ENCODE peak calls at places on chromosomes 6 and 20, in five cellular contexts. One of them, this sample, is unnamed.

GRCh38 chr6:29211488-29211887 is 40.8 kb downstream of the OR2J2 start:
- DNase-seq in activated CD4-positive, alpha-beta T cell treated with anti-CD3 and anti-CD28 coated beads, Interleukin-2, amount 50 U/mL, for 48 hours: no peak
- DNase-seq in uterus: no peak
- DNase-seq in fibroblast of lung: no peak
- DNase-seq in activated naive CD8-positive, alpha-beta T cell treated with anti-CD3 and anti-CD28 coated beads, Interleukin-2, amount 50 U/mL, for 24 hours: no peak
- DNase-seq in this sample: no peak

GRCh38 chr6:53179961-53180651 is 31.5 kb upstream of the GCM1 start:
- DNase-seq in activated CD4-positive, alpha-beta T cell treated with anti-CD3 and anti-CD28 coated beads, Interleukin-2, amount 50 U/mL, for 48 hours: no peak
- DNase-seq in uterus: no peak
- DNase-seq in fibroblast of lung: peak
- DNase-seq in activated naive CD8-positive, alpha-beta T cell treated with anti-CD3 and anti-CD28 coated beads, Interleukin-2, amount 50 U/mL, for 24 hours: peak
- DNase-seq in this sample: no peak

GRCh38 chr20:44910690-44911262 is 916 bp downstream of the PABPC1L start:
- DNase-seq in activated CD4-positive, alpha-beta T cell treated with anti-CD3 and anti-CD28 coated beads, Interleukin-2, amount 50 U/mL, for 48 hours: no peak
- DNase-seq in uterus: no peak
- DNase-seq in fibroblast of lung: no peak
- DNase-seq in activated naive CD8-positive, alpha-beta T cell treated with anti-CD3 and anti-CD28 coated beads, Interleukin-2, amount 50 U/mL, for 24 hours: no peak
- DNase-seq in this sample: peak

GRCh38 chr6:3872370-3872854 is 23.2 kb downstream of the FAM50B start:
- DNase-seq in activated CD4-positive, alpha-beta T cell treated with anti-CD3 and anti-CD28 coated beads, Interleukin-2, amount 50 U/mL, for 48 hours: no peak
- DNase-seq in uterus: no peak
- DNase-seq in fibroblast of lung: no peak
- DNase-seq in activated naive CD8-positive, alpha-beta T cell treated with anti-CD3 and anti-CD28 coated beads, Interleukin-2, amount 50 U/mL, for 24 hours: no peak
- DNase-seq in this sample: no peak

GRCh38 chr6:109840796-109841195 is 137.3 kb upstream of the GPR6 start:
- DNase-seq in activated CD4-positive, alpha-beta T cell treated with anti-CD3 and anti-CD28 coated beads, Interleukin-2, amount 50 U/mL, for 48 hours: no peak
- DNase-seq in uterus: no peak
- DNase-seq in fibroblast of lung: no peak
- DNase-seq in activated naive CD8-positive, alpha-beta T cell treated with anti-CD3 and anti-CD28 coated beads, Interleukin-2, amount 50 U/mL, for 24 hours: no peak
- DNase-seq in this sample: no peak

GRCh38 chr20:45896641-45897161 is 5.6 kb downstream of the CTSA start:
- DNase-seq in activated CD4-positive, alpha-beta T cell treated with anti-CD3 and anti-CD28 coated beads, Interleukin-2, amount 50 U/mL, for 48 hours: no peak
- DNase-seq in uterus: no peak
- DNase-seq in fibroblast of lung: no peak
- DNase-seq in activated naive CD8-positive, alpha-beta T cell treated with anti-CD3 and anti-CD28 coated beads, Interleukin-2, amount 50 U/mL, for 24 hours: no peak
- DNase-seq in this sample: no peak

GRCh38 chr6:155274533-155274932 is 10.7 kb downstream of the CLDN20 start:
- DNase-seq in activated CD4-positive, alpha-beta T cell treated with anti-CD3 and anti-CD28 coated beads, Interleukin-2, amount 50 U/mL, for 48 hours: no peak
- DNase-seq in uterus: no peak
- DNase-seq in fibroblast of lung: peak
- DNase-seq in activated naive CD8-positive, alpha-beta T cell treated with anti-CD3 and anti-CD28 coated beads, Interleukin-2, amount 50 U/mL, for 24 hours: no peak
- DNase-seq in this sample: no peak

GRCh38 chr6:161748535-161749386 is 474.9 kb upstream of the AGPAT4 start:
- DNase-seq in activated CD4-positive, alpha-beta T cell treated with anti-CD3 and anti-CD28 coated beads, Interleukin-2, amount 50 U/mL, for 48 hours: peak
- DNase-seq in uterus: no peak
- DNase-seq in fibroblast of lung: peak
- DNase-seq in activated naive CD8-positive, alpha-beta T cell treated with anti-CD3 and anti-CD28 coated beads, Interleukin-2, amount 50 U/mL, for 24 hours: peak
- DNase-seq in this sample: peak

GRCh38 chr20:47263502-47264084 is 92.9 kb downstream of the ZMYND8 start:
- DNase-seq in activated CD4-positive, alpha-beta T cell treated with anti-CD3 and anti-CD28 coated beads, Interleukin-2, amount 50 U/mL, for 48 hours: no peak
- DNase-seq in uterus: no peak
- DNase-seq in fibroblast of lung: peak
- DNase-seq in activated naive CD8-positive, alpha-beta T cell treated with anti-CD3 and anti-CD28 coated beads, Interleukin-2, amount 50 U/mL, for 24 hours: no peak
- DNase-seq in this sample: no peak

GRCh38 chr20:34299925-34300806 is 3.0 kb downstream of the AHCY start:
- DNase-seq in activated CD4-positive, alpha-beta T cell treated with anti-CD3 and anti-CD28 coated beads, Interleukin-2, amount 50 U/mL, for 48 hours: no peak
- DNase-seq in uterus: no peak
- DNase-seq in fibroblast of lung: no peak
- DNase-seq in activated naive CD8-positive, alpha-beta T cell treated with anti-CD3 and anti-CD28 coated beads, Interleukin-2, amount 50 U/mL, for 24 hours: no peak
- DNase-seq in this sample: no peak

GRCh38 chr6:22570185-22570551 is 802 bp downstream of the HDGFL1 start:
- DNase-seq in activated CD4-positive, alpha-beta T cell treated with anti-CD3 and anti-CD28 coated beads, Interleukin-2, amount 50 U/mL, for 48 hours: no peak
- DNase-seq in uterus: no peak
- DNase-seq in fibroblast of lung: no peak
- DNase-seq in activated naive CD8-positive, alpha-beta T cell treated with anti-CD3 and anti-CD28 coated beads, Interleukin-2, amount 50 U/mL, for 24 hours: no peak
- DNase-seq in this sample: no peak

GRCh38 chr20:20520776-20521175 is 152.9 kb downstream of the INSM1 start:
- DNase-seq in activated CD4-positive, alpha-beta T cell treated with anti-CD3 and anti-CD28 coated beads, Interleukin-2, amount 50 U/mL, for 48 hours: no peak
- DNase-seq in uterus: no peak
- DNase-seq in fibroblast of lung: peak
- DNase-seq in activated naive CD8-positive, alpha-beta T cell treated with anti-CD3 and anti-CD28 coated beads, Interleukin-2, amount 50 U/mL, for 24 hours: no peak
- DNase-seq in this sample: no peak

GRCh38 chr6:113856571-113857564 is at the start of gene MARCKS:
- DNase-seq in activated CD4-positive, alpha-beta T cell treated with anti-CD3 and anti-CD28 coated beads, Interleukin-2, amount 50 U/mL, for 48 hours: peak
- DNase-seq in uterus: peak
- DNase-seq in fibroblast of lung: peak
- DNase-seq in activated naive CD8-positive, alpha-beta T cell treated with anti-CD3 and anti-CD28 coated beads, Interleukin-2, amount 50 U/mL, for 24 hours: peak
- DNase-seq in this sample: peak

GRCh38 chr20:34045294-34045693 is 51.6 kb downstream of the RALY start:
- DNase-seq in activated CD4-positive, alpha-beta T cell treated with anti-CD3 and anti-CD28 coated beads, Interleukin-2, amount 50 U/mL, for 48 hours: no peak
- DNase-seq in uterus: peak
- DNase-seq in fibroblast of lung: no peak
- DNase-seq in activated naive CD8-positive, alpha-beta T cell treated with anti-CD3 and anti-CD28 coated beads, Interleukin-2, amount 50 U/mL, for 24 hours: no peak
- DNase-seq in this sample: peak

GRCh38 chr20:62441986-62442539 is 14.7 kb upstream of the RBBP8NL start:
- DNase-seq in activated CD4-positive, alpha-beta T cell treated with anti-CD3 and anti-CD28 coated beads, Interleukin-2, amount 50 U/mL, for 48 hours: no peak
- DNase-seq in uterus: no peak
- DNase-seq in fibroblast of lung: no peak
- DNase-seq in activated naive CD8-positive, alpha-beta T cell treated with anti-CD3 and anti-CD28 coated beads, Interleukin-2, amount 50 U/mL, for 24 hours: no peak
- DNase-seq in this sample: no peak

GRCh38 chr6:18990313-18990978 is 603.3 kb downstream of the RNF144B start:
- DNase-seq in activated CD4-positive, alpha-beta T cell treated with anti-CD3 and anti-CD28 coated beads, Interleukin-2, amount 50 U/mL, for 48 hours: peak
- DNase-seq in uterus: peak
- DNase-seq in fibroblast of lung: peak
- DNase-seq in activated naive CD8-positive, alpha-beta T cell treated with anti-CD3 and anti-CD28 coated beads, Interleukin-2, amount 50 U/mL, for 24 hours: peak
- DNase-seq in this sample: peak

GRCh38 chr6:30100585-30101422 is 12.1 kb downstream of the TRIM31 start:
- DNase-seq in activated CD4-positive, alpha-beta T cell treated with anti-CD3 and anti-CD28 coated beads, Interleukin-2, amount 50 U/mL, for 48 hours: peak
- DNase-seq in uterus: peak
- DNase-seq in fibroblast of lung: no peak
- DNase-seq in activated naive CD8-positive, alpha-beta T cell treated with anti-CD3 and anti-CD28 coated beads, Interleukin-2, amount 50 U/mL, for 24 hours: peak
- DNase-seq in this sample: no peak

GRCh38 chr20:48822879-48823385 is 4.9 kb downstream of the PREX1 start:
- DNase-seq in activated CD4-positive, alpha-beta T cell treated with anti-CD3 and anti-CD28 coated beads, Interleukin-2, amount 50 U/mL, for 48 hours: peak
- DNase-seq in uterus: no peak
- DNase-seq in fibroblast of lung: no peak
- DNase-seq in activated naive CD8-positive, alpha-beta T cell treated with anti-CD3 and anti-CD28 coated beads, Interleukin-2, amount 50 U/mL, for 24 hours: no peak
- DNase-seq in this sample: no peak

GRCh38 chr6:26218824-26219223 is 131.6 kb downstream of the HFE start:
- DNase-seq in activated CD4-positive, alpha-beta T cell treated with anti-CD3 and anti-CD28 coated beads, Interleukin-2, amount 50 U/mL, for 48 hours: no peak
- DNase-seq in uterus: no peak
- DNase-seq in fibroblast of lung: no peak
- DNase-seq in activated naive CD8-positive, alpha-beta T cell treated with anti-CD3 and anti-CD28 coated beads, Interleukin-2, amount 50 U/mL, for 24 hours: no peak
- DNase-seq in this sample: peak

GRCh38 chr6:101011165-101011564 is 130.0 kb upstream of the ASCC3 start:
- DNase-seq in activated CD4-positive, alpha-beta T cell treated with anti-CD3 and anti-CD28 coated beads, Interleukin-2, amount 50 U/mL, for 48 hours: no peak
- DNase-seq in uterus: no peak
- DNase-seq in fibroblast of lung: no peak
- DNase-seq in activated naive CD8-positive, alpha-beta T cell treated with anti-CD3 and anti-CD28 coated beads, Interleukin-2, amount 50 U/mL, for 24 hours: peak
- DNase-seq in this sample: no peak

GRCh38 chr20:5770240-5770986 is 20.2 kb downstream of the SHLD1 start:
- DNase-seq in activated CD4-positive, alpha-beta T cell treated with anti-CD3 and anti-CD28 coated beads, Interleukin-2, amount 50 U/mL, for 48 hours: no peak
- DNase-seq in uterus: no peak
- DNase-seq in fibroblast of lung: no peak
- DNase-seq in activated naive CD8-positive, alpha-beta T cell treated with anti-CD3 and anti-CD28 coated beads, Interleukin-2, amount 50 U/mL, for 24 hours: no peak
- DNase-seq in this sample: no peak

GRCh38 chr6:107458687-107459282 is 579 bp downstream of the PDSS2 start:
- DNase-seq in activated CD4-positive, alpha-beta T cell treated with anti-CD3 and anti-CD28 coated beads, Interleukin-2, amount 50 U/mL, for 48 hours: peak
- DNase-seq in uterus: peak
- DNase-seq in fibroblast of lung: peak
- DNase-seq in activated naive CD8-positive, alpha-beta T cell treated with anti-CD3 and anti-CD28 coated beads, Interleukin-2, amount 50 U/mL, for 24 hours: peak
- DNase-seq in this sample: no peak

GRCh38 chr20:32434434-32434833 is 76.3 kb downstream of the ASXL1 start:
- DNase-seq in activated CD4-positive, alpha-beta T cell treated with anti-CD3 and anti-CD28 coated beads, Interleukin-2, amount 50 U/mL, for 48 hours: no peak
- DNase-seq in uterus: no peak
- DNase-seq in fibroblast of lung: no peak
- DNase-seq in activated naive CD8-positive, alpha-beta T cell treated with anti-CD3 and anti-CD28 coated beads, Interleukin-2, amount 50 U/mL, for 24 hours: no peak
- DNase-seq in this sample: no peak

GRCh38 chr6:7138921-7139358 is 31.2 kb downstream of the RREB1 start:
- DNase-seq in activated CD4-positive, alpha-beta T cell treated with anti-CD3 and anti-CD28 coated beads, Interleukin-2, amount 50 U/mL, for 48 hours: peak
- DNase-seq in uterus: no peak
- DNase-seq in fibroblast of lung: no peak
- DNase-seq in activated naive CD8-positive, alpha-beta T cell treated with anti-CD3 and anti-CD28 coated beads, Interleukin-2, amount 50 U/mL, for 24 hours: no peak
- DNase-seq in this sample: no peak